ENCODE peak calls at places on chromosomes 12 and 14, in eight cellular contexts. U is cardiac fibroblast; A is stimulated activated naive CD8-positive, alpha-beta T cell treated with anti-CD3 and anti-CD28 coated beads, Interleukin-15, Interleukin-2, amounts not matched to agents 100 U/mL and 50 U/mL, for 24 hours; P is endothelial cell of umbilical vein; D is aorta; V is activated CD8-positive, alpha-beta memory T cell treated with anti-CD3 and anti-CD28 coated beads for 24 hours; S is foreskin fibroblast; Z is stimulated activated CD4-positive, alpha-beta T cell treated with anti-CD3 and anti-CD28 coated beads, Interleukin-2, amount 100 ng/mL, for 24 hours. R is an unnamed sample.
A peak's percentile ranks its signal among the peaks of the same experiment; 100 is the strongest.

GRCh38 chr14:51574009-51574408 is 77.7 kb upstream of the FRMD6 start:
- DNase-seq in P (peak; percentile 29), S (no peak), V (no peak), D (no peak), Z (no peak), U (no peak), A (no peak), R (peak; percentile 23)

GRCh38 chr14:104722938-104723650 is 935 bp upstream of the ADSS1 start:
- DNase-seq in P (no peak), V (no peak), A (no peak), U (no peak), D (no peak), Z (no peak), S (no peak), R (no peak)

GRCh38 chr12:10722905-10723866 is at the start of gene YBX3:
- DNase-seq in Z (peak; percentile 70), A (peak; percentile 73), D (peak; percentile 93), P (peak; percentile 84), V (peak; percentile 87), U (peak; percentile 92), S (peak; percentile 79), R (peak; percentile 88)

GRCh38 chr14:99467338-99468075 is 13.2 kb downstream of the SETD3 start:
- DNase-seq in P (peak; percentile 15), A (no peak), D (no peak), S (no peak), Z (no peak), V (no peak), U (no peak), R (peak; percentile 27)

GRCh38 chr12:124567035-124567672 is at the start of gene NCOR2:
- DNase-seq in Z (peak; percentile 63), U (no peak), A (peak; percentile 66), V (peak; percentile 86), P (no peak), D (no peak), S (no peak), R (no peak)

GRCh38 chr12:3698218-3698974 is 54.5 kb downstream of the CRACR2A start:
- DNase-seq in A (no peak), V (no peak), Z (no peak), U (peak; percentile 80), S (peak; percentile 94), P (peak; percentile 68), D (no peak), R (peak; percentile 77)

GRCh38 chr12:15830538-15830937 is 41.4 kb upstream of the EPS8 start:
- DNase-seq in A (no peak), P (no peak), Z (no peak), V (no peak), D (no peak), S (no peak), U (peak; percentile 62), R (no peak)

GRCh38 chr14:23538785-23539184 is 12.8 kb downstream of the ZFHX2 start:
- DNase-seq in Z (no peak), U (peak; percentile 32), S (peak; percentile 34), A (no peak), P (no peak), V (no peak), D (no peak), R (no peak)

GRCh38 chr12:52519826-52520662 is at the start of gene KRT5:
- DNase-seq in P (no peak), D (peak; percentile 42), A (no peak), U (no peak), S (no peak), V (peak; percentile 33), Z (no peak), R (no peak)

GRCh38 chr12:75856228-75856627 is 175.3 kb downstream of the PHLDA1 start:
- DNase-seq in Z (no peak), S (no peak), U (peak; percentile 85), P (no peak), D (no peak), V (no peak), A (no peak), R (no peak)

GRCh38 chr12:100229036-100229635 is 28.5 kb downstream of the ACTR6 start:
- DNase-seq in S (no peak), V (no peak), U (peak; percentile 21), Z (no peak), D (no peak), P (no peak), A (no peak), R (peak; percentile 24)

GRCh38 chr14:32709072-32709471 is 229.6 kb upstream of the NPAS3 start:
- DNase-seq in P (peak; percentile 49), D (peak; percentile 49), S (peak; percentile 64), V (no peak), Z (no peak), A (no peak), U (peak; percentile 93), R (peak; percentile 69)

GRCh38 chr14:102829106-102829505 is 51.9 kb downstream of the TRAF3 start:
- DNase-seq in A (no peak), S (no peak), P (no peak), Z (no peak), V (no peak), D (no peak), U (peak; percentile 55), R (no peak)

GRCh38 chr14:72535485-72535884 is 358.4 kb downstream of the DPF3 start:
- DNase-seq in D (no peak), A (no peak), U (no peak), S (no peak), Z (no peak), V (no peak), P (no peak), R (no peak)

GRCh38 chr12:116975779-116976393 is 65.1 kb downstream of the FBXW8 start:
- DNase-seq in A (no peak), V (no peak), U (peak; percentile 30), Z (no peak), P (no peak), S (no peak), D (no peak), R (no peak)

GRCh38 chr14:67358914-67359313 is 690 bp downstream of the ATP6V1D start:
- DNase-seq in A (no peak), Z (no peak), D (no peak), U (no peak), P (no peak), V (no peak), S (no peak), R (peak; percentile 21)

GRCh38 chr12:100867639-100868393 is 73.2 kb downstream of the ANO4 start:
- DNase-seq in D (no peak), Z (no peak), A (no peak), V (no peak), S (no peak), U (no peak), P (no peak), R (no peak)

GRCh38 chr12:14843425-14843887 is at the start of gene ART4:
- DNase-seq in V (no peak), S (no peak), A (no peak), P (peak; percentile 96), U (peak; percentile 73), D (peak; percentile 59), Z (no peak), R (peak; percentile 75)

GRCh38 chr12:15796493-15797141 is 7.4 kb upstream of the EPS8 start:
- DNase-seq in P (peak; percentile 27), U (no peak), V (no peak), D (no peak), S (peak; percentile 86), A (no peak), Z (no peak), R (peak; percentile 26)

GRCh38 chr14:65354715-65355114 is 57.8 kb upstream of the FUT8 start:
- DNase-seq in D (no peak), U (no peak), A (no peak), S (no peak), P (no peak), Z (no peak), V (no peak), R (no peak)

GRCh38 chr12:59357811-59358210 is 238.0 kb upstream of the SLC16A7 start:
- DNase-seq in D (no peak), Z (no peak), A (no peak), S (no peak), U (no peak), P (no peak), V (no peak), R (no peak)

GRCh38 chr12:120709976-120710804 is at the start of gene UNC119B:
- DNase-seq in Z (peak; percentile 81), S (peak; percentile 49), A (peak; percentile 82), D (peak; percentile 81), U (peak; percentile 44), P (peak; percentile 74), V (peak; percentile 88), R (peak; percentile 60)

GRCh38 chr12:97075583-97076268 is 168.7 kb downstream of the NEDD1 start:
- DNase-seq in V (no peak), P (peak; percentile 81), S (no peak), U (no peak), D (no peak), Z (no peak), A (no peak), R (peak; percentile 33)

GRCh38 chr12:54413284-54414190 is 5.5 kb downstream of the ITGA5 start:
- DNase-seq in S (no peak), A (peak; percentile 76), D (peak; percentile 74), Z (peak; percentile 61), P (peak; percentile 85), U (peak; percentile 53), V (peak; percentile 80), R (peak; percentile 74)

GRCh38 chr14:91143862-91144261 is 30.0 kb downstream of the DGLUCY start:
- DNase-seq in S (no peak), A (no peak), V (no peak), D (peak; percentile 83), U (peak; percentile 15), P (peak; percentile 80), Z (no peak), R (peak; percentile 49)

GRCh38 chr12:52865090-52865944 is 16.5 kb upstream of the KRT78 start:
- DNase-seq in D (peak; percentile 66), U (peak; percentile 84), A (peak; percentile 57), P (peak; percentile 75), Z (peak; percentile 46), S (peak; percentile 50), V (peak; percentile 71), R (peak; percentile 86)

GRCh38 chr12:128708789-128709188 is 115.0 kb downstream of the SLC15A4 start:
- DNase-seq in Z (no peak), P (no peak), V (no peak), D (no peak), A (no peak), S (no peak), U (no peak), R (no peak)

GRCh38 chr12:71942259-71942658 is 3.6 kb downstream of the TPH2 start:
- DNase-seq in D (no peak), A (no peak), U (no peak), P (no peak), Z (no peak), S (no peak), V (no peak), R (no peak)

GRCh38 chr12:132429932-132430643 is 59.9 kb upstream of the FBRSL1 start:
- DNase-seq in S (no peak), V (peak; percentile 76), U (peak; percentile 27), D (no peak), A (peak; percentile 49), P (no peak), Z (peak; percentile 51), R (no peak)

GRCh38 chr12:127083028-127083949 is 1183.7 kb upstream of the TMEM132C start:
- DNase-seq in D (no peak), V (no peak), U (peak; percentile 74), A (no peak), P (peak; percentile 35), Z (no peak), S (peak; percentile 52), R (peak; percentile 54)

GRCh38 chr14:63759454-63759853 is 31.6 kb upstream of the SGPP1 start:
- DNase-seq in S (peak; percentile 18), V (no peak), P (no peak), D (no peak), Z (no peak), U (peak; percentile 29), A (no peak), R (peak; percentile 16)

GRCh38 chr14:71206766-71207371 is 299.6 kb downstream of the PCNX1 start:
- DNase-seq in P (peak; percentile 91), D (peak; percentile 88), Z (no peak), S (peak; percentile 85), V (no peak), A (no peak), U (peak; percentile 91), R (peak; percentile 84)

GRCh38 chr12:57611116-57611809 is at the start of gene ARHGEF25:
- DNase-seq in S (peak; percentile 46), Z (peak; percentile 75), D (peak; percentile 88), P (peak; percentile 24), V (peak; percentile 81), U (peak; percentile 65), A (peak; percentile 74), R (no peak)

GRCh38 chr12:66823857-66824570 is 145.1 kb upstream of the GRIP1 start:
- DNase-seq in Z (no peak), V (no peak), S (no peak), P (no peak), D (no peak), U (no peak), A (no peak), R (no peak)

R was measured in dermis blood vessel endothelial cell.